ENCODE peak calls at places on chromosomes 16 and 17, in four cellular contexts. I, D, C and G are unnamed samples.

GRCh38 chr16:1991588-1992474 is 2.1 kb downstream of the SYNGR3 start:
- DNase-seq in I (peak; percentile 37), D (peak; percentile 98), C (no peak), G (peak; percentile 98)

GRCh38 chr17:76075364-76076099 is 951 bp downstream of the GALR2 start:
- DNase-seq in D (peak; percentile 81), I (no peak), C (no peak), G (no peak)

GRCh38 chr17:40374965-40375498 is 10.5 kb upstream of the GJD3 start:
- DNase-seq in I (no peak), D (no peak), C (no peak), G (no peak)

GRCh38 chr17:40005527-40005926 is 9.7 kb upstream of the CSF3 start:
- DNase-seq in C (no peak), D (no peak), I (no peak), G (no peak)

GRCh38 chr17:52306314-52306713 is 147.8 kb upstream of the CA10 start:
- DNase-seq in D (no peak), I (no peak), C (no peak), G (no peak)

GRCh38 chr17:10618202-10618635 is 38.9 kb downstream of the MYH3 start:
- DNase-seq in D (peak; percentile 79), C (peak; percentile 70), I (no peak), G (peak; percentile 69)

GRCh38 chr17:76266244-76266938 is 1.2 kb downstream of the UBALD2 start:
- DNase-seq in I (no peak), C (peak; percentile 52), D (no peak), G (no peak)

GRCh38 chr16:11354733-11355574 is 9.7 kb downstream of the RMI2 start:
- DNase-seq in C (no peak), D (no peak), I (peak; percentile 79), G (peak; percentile 4)

GRCh38 chr16:75282811-75283281 is 31.4 kb upstream of the BCAR1 start:
- DNase-seq in C (no peak), D (no peak), I (no peak), G (no peak)

GRCh38 chr16:51402785-51403184 is 251.7 kb upstream of the SALL1 start:
- DNase-seq in D (no peak), C (peak; percentile 75), I (no peak), G (no peak)

GRCh38 chr17:50523208-50523607 is 9.3 kb upstream of the EPN3 start:
- DNase-seq in I (no peak), C (peak; percentile 55), D (no peak), G (no peak)

GRCh38 chr17:48791128-48792032 is 25.6 kb downstream of the TTLL6 start:
- DNase-seq in I (peak; percentile 57), C (peak; percentile 80), D (peak; percentile 85), G (peak; percentile 81)

GRCh38 chr17:59437766-59438165 is 106.3 kb downstream of the YPEL2 start:
- DNase-seq in C (no peak), I (peak; percentile 40), D (no peak), G (no peak)

GRCh38 chr17:7222972-7223292 is 3.2 kb downstream of the ACADVL start:
- DNase-seq in I (no peak), D (no peak), C (no peak), G (no peak)

GRCh38 chr16:69013991-69014390 is 91.5 kb upstream of the HAS3 start:
- DNase-seq in C (no peak), D (no peak), I (no peak), G (no peak)

GRCh38 chr16:88065747-88066142 is 114.5 kb downstream of the BANP start:
- DNase-seq in D (no peak), I (no peak), C (no peak), G (no peak)
- TF ChIP-seq SP1 in D (no peak), I (no peak), C (no peak), G (no peak)

GRCh38 chr17:31398381-31399275 is 7.2 kb downstream of the RAB11FIP4 start:
- DNase-seq in C (no peak), I (no peak), D (peak; percentile 38), G (no peak)
- TF ChIP-seq SUZ12 in C (no peak), I (no peak), D (no peak), G (no peak)

GRCh38 chr16:82603784-82604411 is 22.9 kb upstream of the CDH13 start:
- DNase-seq in I (no peak), C (peak; percentile 13), D (no peak), G (peak; percentile 22)
- TF ChIP-seq SP1 in I (no peak), C (no peak), D (no peak), G (no peak)

DNA sequence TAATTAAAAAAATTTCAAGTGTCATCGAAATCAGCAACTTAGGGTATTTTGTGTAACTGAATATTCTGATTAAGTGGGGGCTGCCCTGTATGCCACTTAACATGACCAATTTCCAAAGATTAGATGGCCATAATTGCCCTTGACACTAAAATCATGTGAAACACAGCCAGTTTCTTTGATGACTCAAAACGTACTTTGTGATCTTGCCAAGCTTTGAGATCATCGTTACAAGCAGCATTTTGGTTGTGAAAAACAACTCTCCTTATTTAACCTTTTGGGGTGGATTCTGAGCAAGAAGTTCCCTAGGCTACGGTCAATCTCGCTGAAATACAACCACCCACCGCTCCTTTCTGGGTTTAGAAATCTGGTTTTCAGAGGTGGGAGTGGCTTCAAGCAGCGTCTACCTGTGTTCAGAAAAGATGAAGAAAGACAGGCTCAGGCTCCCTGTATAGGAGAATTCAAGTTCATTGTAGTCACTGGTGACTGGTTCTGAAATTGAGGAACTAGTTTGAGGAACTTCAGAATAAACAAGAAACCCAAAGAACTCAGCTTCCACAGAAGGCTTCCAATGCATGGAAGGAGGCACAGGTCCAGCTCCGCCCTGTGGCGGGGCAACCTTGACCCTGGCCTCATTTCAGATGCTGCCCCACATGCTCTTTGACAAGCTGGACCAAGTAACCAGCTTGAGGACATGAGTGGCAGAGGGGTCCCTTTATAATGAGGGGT is 9.4 kb downstream of the MAP3K14 start:
- DNase-seq in C (no peak), I (peak; percentile 90), D (no peak), G (no peak)
- TF ChIP-seq SUZ12 in C (no peak), I (no peak), D (no peak), G (no peak)

GRCh38 chr16:706189-707061 is 824 bp upstream of the FBXL16 start:
- DNase-seq in C (no peak), I (no peak), D (peak; percentile 71), G (no peak)

GRCh38 chr16:705748-706188 is at the start of gene FBXL16:
- DNase-seq in I (no peak), C (no peak), D (peak; percentile 56), G (peak; percentile 76)

GRCh38 chr16:704047-704446 is 1.6 kb downstream of the FBXL16 start:
- DNase-seq in I (no peak), D (no peak), C (no peak), G (no peak)

GRCh38 chr16:703406-703805 is 2.2 kb downstream of the FBXL16 start:
- DNase-seq in C (no peak), D (no peak), I (no peak), G (no peak)

DNA sequence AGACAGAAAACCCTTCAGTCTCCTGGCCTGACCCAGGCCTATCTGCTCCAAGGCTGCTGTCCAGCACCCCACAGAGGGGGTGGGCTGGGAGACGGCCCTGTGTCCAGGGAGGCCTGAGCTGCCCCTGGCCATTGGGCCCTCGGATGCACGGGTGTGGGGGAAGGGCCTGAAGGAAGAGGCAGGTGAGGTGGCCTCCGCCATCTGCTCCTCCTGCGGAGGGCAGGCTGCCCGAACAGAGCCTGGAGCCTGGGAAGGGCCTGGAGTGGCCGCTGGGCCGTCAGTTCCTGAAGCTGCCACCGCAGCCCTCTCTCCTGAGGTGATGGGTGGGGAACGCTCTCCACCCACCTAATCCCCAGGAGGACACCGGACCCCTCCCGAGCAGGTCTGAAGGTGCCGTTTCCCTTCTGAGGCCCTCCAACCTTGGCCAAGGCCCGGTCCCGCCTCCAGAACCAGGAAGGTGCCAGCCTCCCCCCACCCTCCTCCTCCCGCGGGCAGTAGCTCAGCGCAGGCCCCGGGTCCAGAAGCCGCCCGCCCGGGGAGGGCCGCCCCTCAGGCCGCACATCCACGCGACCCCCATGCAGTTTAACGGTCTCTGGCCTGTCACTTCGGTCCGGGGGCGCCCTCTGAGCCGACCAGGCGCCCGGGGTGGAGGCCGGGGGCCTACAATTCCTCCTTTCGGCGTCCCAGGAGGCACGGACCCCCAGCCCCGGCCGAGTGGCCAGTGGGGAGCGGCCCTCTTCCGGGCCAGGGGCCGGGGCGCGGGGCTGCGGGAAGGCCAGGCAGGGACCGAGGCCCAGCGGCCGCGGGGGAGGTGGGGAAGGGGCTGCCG is 835 bp downstream of the FBXL16 start:
- DNase-seq in D (peak; percentile 58), I (no peak), C (no peak), G (no peak)
- TF ChIP-seq SP1 in D (no peak), I (no peak), C (no peak), G (no peak)

GRCh38 chr17:45296003-45296832 is 20.6 kb downstream of the MAP3K14 start:
- DNase-seq in D (no peak), I (no peak), C (no peak), G (no peak)
- TF ChIP-seq SUZ12 in D (no peak), I (no peak), C (no peak), G (no peak)

DNA sequence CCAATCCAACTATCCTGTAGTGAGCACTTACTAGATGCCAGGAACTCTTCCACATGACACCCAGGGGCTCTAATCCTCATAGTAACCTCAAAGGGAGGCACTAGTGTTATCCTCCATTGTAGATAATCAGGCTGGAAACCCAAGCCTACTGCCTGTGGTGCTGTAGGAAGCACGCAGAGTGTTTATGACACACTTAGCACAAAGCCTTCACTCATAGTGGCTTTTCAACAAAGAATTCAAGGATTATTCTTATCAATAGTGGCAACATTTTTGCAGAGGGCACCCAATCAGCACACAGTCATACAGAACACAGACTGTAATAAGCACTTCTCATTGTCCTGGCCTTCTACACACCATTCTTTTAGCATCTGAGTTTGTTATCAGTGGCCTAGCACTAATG is 18.5 kb upstream of the SOX9 start:
- DNase-seq in I (no peak), D (no peak), C (no peak), G (no peak)
- TF ChIP-seq SP1 in I (no peak), D (no peak), C (no peak), G (no peak)

GRCh38 chr17:21817791-21818364 is 125.6 kb downstream of the KCNJ18 start:
- DNase-seq in C (no peak), D (no peak), I (no peak), G (no peak)

GRCh38 chr17:21814776-21815175 is 122.5 kb downstream of the KCNJ18 start:
- DNase-seq in C (no peak), I (no peak), D (no peak), G (no peak)

GRCh38 chr17:21816592-21817567 is 124.6 kb downstream of the KCNJ18 start:
- DNase-seq in D (no peak), I (no peak), C (no peak), G (no peak)

DNA sequence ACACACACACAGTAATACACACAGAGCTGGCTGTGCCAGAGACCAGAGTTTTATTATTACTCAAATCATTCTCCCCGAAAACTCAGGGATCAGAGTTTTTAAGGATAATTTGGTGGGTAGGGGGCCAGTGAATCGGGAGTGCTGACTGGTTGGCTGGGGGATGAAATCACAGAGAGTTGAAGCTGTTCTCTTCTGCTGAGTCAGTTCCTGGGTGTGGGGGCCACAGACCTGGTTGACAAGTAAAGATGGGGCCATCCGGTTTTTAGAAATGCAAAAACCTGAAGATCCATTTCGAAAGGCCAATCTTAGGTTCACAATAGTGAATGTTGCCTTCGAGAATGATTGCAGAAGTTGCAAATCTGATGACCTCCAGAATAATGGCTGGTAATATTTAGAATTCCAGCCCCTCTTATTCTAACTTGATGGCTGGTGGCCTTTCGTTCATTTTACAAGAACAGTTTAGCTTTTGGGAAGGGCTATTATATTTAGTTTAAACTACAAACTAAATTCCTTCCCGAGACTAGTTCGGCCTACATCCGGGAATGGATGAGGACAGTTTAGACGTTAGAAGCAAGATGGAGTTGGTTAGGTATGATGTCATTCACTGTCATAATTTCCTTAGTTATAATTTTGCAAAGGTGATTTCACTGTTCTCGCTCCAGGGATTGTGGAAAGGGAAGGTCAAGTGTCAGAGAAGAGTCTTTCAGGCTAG is 123.2 kb downstream of the KCNJ18 start:
- DNase-seq in D (no peak), C (no peak), I (no peak), G (no peak)
- TF ChIP-seq SUZ12 in D (no peak), C (no peak), I (no peak), G (no peak)